ENCODE peak calls at places on chromosomes 11 and 22, in seven cellular contexts. K is IMR-90; C is NCI-H2029; R is body of pancreas; M is NCI-H526 treated with DMSO at 0.1 percent for 48 hours; S is T-cell; O is stimulated activated CD8-positive, alpha-beta memory T cell treated with anti-CD3 and anti-CD28 coated beads, Interleukin-7, amount 100 ng/mL, for 1 hour. J is an unnamed sample.

GRCh38 chr11:125069796-125070195 is 6.7 kb downstream of the SLC37A2 start:
- DNase-seq in K (peak), C (no peak), R (no peak), M (no peak), S (no peak), O (no peak), J (no peak)

GRCh38 chr22:30290318-30290678 is 993 bp upstream of the CASTOR1 start:
- DNase-seq in K (peak), C (no peak), R (peak), M (no peak), S (no peak), O (no peak), J (no peak)

GRCh38 chr11:123561046-123561781 is 93.2 kb downstream of the SCN3B start:
- DNase-seq in K (peak), C (peak), R (peak), M (peak), S (no peak), O (no peak), J (no peak)

GRCh38 chr11:58832246-58832645 is 12.3 kb downstream of the GLYATL2 start:
- DNase-seq in K (no peak), C (no peak), R (no peak), M (no peak), S (no peak), O (no peak), J (no peak)

GRCh38 chr11:12704049-12704448 is 29.8 kb downstream of the TEAD1 start:
- DNase-seq in K (peak), C (no peak), R (no peak), M (no peak), S (no peak), O (no peak), J (no peak)

GRCh38 chr11:63802637-63803414 is 10.4 kb upstream of the SPINDOC start:
- DNase-seq in K (peak), C (no peak), R (no peak), M (no peak), S (no peak), O (no peak), J (no peak)

GRCh38 chr22:37641251-37641949 is 1.9 kb downstream of the SH3BP1 start:
- DNase-seq in K (no peak), C (no peak), R (no peak), M (no peak), S (no peak), O (no peak), J (no peak)

GRCh38 chr11:19978668-19979518 is 181.4 kb downstream of the DBX1 start:
- DNase-seq in K (peak), C (no peak), R (no peak), M (peak), S (no peak), O (no peak), J (no peak)